ENCODE peak calls at places on chromosomes 6 and 20, in four cellular contexts. One of them, this sample, is unnamed.

GRCh38 chr6:155782320-155782730 is 326.7 kb upstream of the NOX3 start:
- DNase-seq in B cell: no peak
- DNase-seq in fibroblast of mammary gland: peak
- DNase-seq in dorsolateral prefrontal cortex: no peak
- DNase-seq in this sample: peak

GRCh38 chr20:34615477-34615876 is 57.0 kb downstream of the MAP1LC3A start:
- DNase-seq in B cell: no peak
- DNase-seq in fibroblast of mammary gland: peak
- DNase-seq in dorsolateral prefrontal cortex: no peak
- DNase-seq in this sample: peak

GRCh38 chr20:58843128-58843556 is 7.6 kb downstream of the GNAS-AS1 start:
- DNase-seq in B cell: no peak
- DNase-seq in fibroblast of mammary gland: no peak
- DNase-seq in dorsolateral prefrontal cortex: no peak
- DNase-seq in this sample: no peak

GRCh38 chr20:25118529-25118928 is 36.6 kb upstream of the VSX1 start:
- DNase-seq in B cell: no peak
- DNase-seq in fibroblast of mammary gland: no peak
- DNase-seq in dorsolateral prefrontal cortex: no peak
- DNase-seq in this sample: no peak

GRCh38 chr20:51156796-51157119 is 133.9 kb upstream of the KCNG1 start:
- DNase-seq in B cell: no peak
- DNase-seq in fibroblast of mammary gland: no peak
- DNase-seq in dorsolateral prefrontal cortex: no peak
- DNase-seq in this sample: no peak

GRCh38 chr20:46951405-46951804 is 56.8 kb downstream of the EYA2 start:
- DNase-seq in B cell: no peak
- DNase-seq in fibroblast of mammary gland: peak
- DNase-seq in dorsolateral prefrontal cortex: no peak
- DNase-seq in this sample: peak

GRCh38 chr20:5797843-5798462 is 47.8 kb downstream of the SHLD1 start:
- DNase-seq in B cell: peak
- DNase-seq in fibroblast of mammary gland: no peak
- DNase-seq in dorsolateral prefrontal cortex: no peak
- DNase-seq in this sample: no peak

GRCh38 chr6:3337521-3338350 is 79.0 kb downstream of the PSMG4 start:
- DNase-seq in B cell: peak
- DNase-seq in fibroblast of mammary gland: no peak
- DNase-seq in dorsolateral prefrontal cortex: no peak
- DNase-seq in this sample: peak

GRCh38 chr6:36758516-36759176 is 61.0 kb downstream of the RAB44 start:
- DNase-seq in B cell: no peak
- DNase-seq in fibroblast of mammary gland: no peak
- DNase-seq in dorsolateral prefrontal cortex: no peak
- DNase-seq in this sample: no peak

DNA sequence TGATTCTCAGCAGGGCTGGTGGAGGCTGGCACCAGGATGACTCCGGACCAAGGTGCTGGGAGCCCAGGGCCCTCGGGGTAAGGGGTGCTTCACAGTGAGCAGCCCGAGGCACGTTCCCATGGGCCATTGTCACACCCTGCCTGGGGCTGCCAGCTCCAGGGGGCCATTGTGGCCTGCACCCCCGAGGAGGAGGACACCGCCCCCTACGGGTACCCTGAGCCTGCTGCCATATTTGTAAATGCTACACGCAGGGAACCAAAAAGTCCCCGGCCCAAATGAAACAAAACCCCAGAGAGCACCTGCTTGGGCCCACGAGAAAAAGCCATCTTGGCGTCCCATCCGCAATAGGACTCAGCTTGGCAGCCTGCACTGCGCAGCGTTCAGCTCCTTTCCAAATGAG is 64.7 kb upstream of the GATA5 start:
- DNase-seq in B cell: no peak
- DNase-seq in fibroblast of mammary gland: no peak
- DNase-seq in dorsolateral prefrontal cortex: no peak
- DNase-seq in this sample: no peak
- TF ChIP-seq CTCF in B cell: no peak
- TF ChIP-seq CTCF in fibroblast of mammary gland: no peak
- TF ChIP-seq CTCF in dorsolateral prefrontal cortex: no peak
- TF ChIP-seq CTCF in this sample: no peak

GRCh38 chr20:43473058-43473704 is 15.5 kb downstream of the SRSF6 start:
- DNase-seq in B cell: no peak
- DNase-seq in fibroblast of mammary gland: no peak
- DNase-seq in dorsolateral prefrontal cortex: no peak
- DNase-seq in this sample: no peak
- TF ChIP-seq CTCF in B cell: no peak
- TF ChIP-seq CTCF in fibroblast of mammary gland: no peak
- TF ChIP-seq CTCF in dorsolateral prefrontal cortex: no peak
- TF ChIP-seq CTCF in this sample: peak

GRCh38 chr6:23176883-23177282 is 607.5 kb downstream of the HDGFL1 start:
- DNase-seq in B cell: no peak
- DNase-seq in fibroblast of mammary gland: no peak
- DNase-seq in dorsolateral prefrontal cortex: no peak
- DNase-seq in this sample: no peak
- TF ChIP-seq CTCF in B cell: no peak
- TF ChIP-seq CTCF in fibroblast of mammary gland: no peak
- TF ChIP-seq CTCF in dorsolateral prefrontal cortex: no peak
- TF ChIP-seq CTCF in this sample: no peak

DNA sequence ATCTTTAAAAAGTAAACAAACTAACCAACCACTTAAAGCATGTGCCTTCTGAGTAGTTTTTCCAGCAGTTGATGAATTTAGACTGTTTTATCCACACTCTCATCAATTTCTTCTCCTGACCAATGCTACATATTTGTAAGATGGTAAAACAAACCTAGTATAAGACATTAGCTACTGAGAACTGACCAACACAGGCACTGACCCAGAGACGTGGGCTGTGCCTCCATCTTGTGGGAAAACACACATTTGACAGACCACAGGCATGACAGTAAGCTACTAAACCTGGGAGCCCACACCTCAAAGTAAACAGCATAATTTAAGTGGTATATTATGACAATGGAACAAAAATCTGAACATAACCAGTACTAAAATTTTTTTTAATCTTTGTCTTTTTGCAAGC is 121.4 kb upstream of the NRSN1 start:
- DNase-seq in B cell: no peak
- DNase-seq in fibroblast of mammary gland: no peak
- DNase-seq in dorsolateral prefrontal cortex: no peak
- DNase-seq in this sample: no peak
- TF ChIP-seq CTCF in B cell: no peak
- TF ChIP-seq CTCF in fibroblast of mammary gland: no peak
- TF ChIP-seq CTCF in dorsolateral prefrontal cortex: no peak
- TF ChIP-seq CTCF in this sample: no peak

DNA sequence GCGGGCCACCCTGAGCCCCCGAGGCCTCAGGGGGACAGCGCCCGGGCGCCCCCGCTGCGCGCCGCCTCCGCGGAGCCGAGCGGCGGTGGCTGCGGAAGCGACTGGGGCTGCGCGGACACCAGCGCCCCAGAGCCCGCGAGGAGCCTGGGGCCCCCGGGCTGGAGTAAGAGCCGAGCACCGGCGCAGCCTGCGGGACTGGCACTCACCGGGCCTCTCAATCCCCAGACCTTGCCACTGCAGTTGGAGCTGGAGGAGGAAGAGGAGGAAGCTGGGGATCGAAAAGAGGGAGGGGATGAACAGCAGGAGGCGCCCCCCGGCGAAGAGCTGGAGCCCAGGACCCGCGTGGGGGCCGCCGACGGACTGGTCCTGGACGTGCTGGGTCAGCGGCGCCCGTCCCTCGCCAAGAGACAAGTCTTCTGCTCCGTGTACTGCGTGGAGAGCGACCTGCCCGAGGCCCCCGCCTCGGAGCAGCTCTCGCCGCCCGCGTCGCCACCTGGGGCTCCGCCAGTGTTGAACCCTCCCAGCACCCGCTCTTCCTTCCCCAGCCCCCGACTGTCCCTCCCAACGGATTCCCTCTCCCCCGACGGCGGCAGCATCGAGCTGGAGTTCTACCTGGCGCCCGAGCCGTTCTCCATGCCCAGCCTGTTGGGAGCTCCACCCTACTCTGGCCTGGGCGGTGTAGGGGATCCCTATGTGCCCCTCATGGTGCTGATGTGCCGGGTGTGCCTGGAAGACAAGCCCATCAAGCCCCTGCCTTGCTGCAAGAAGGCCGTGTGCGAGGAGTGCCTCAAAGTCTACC is 579 bp downstream of the RNF217 start:
- DNase-seq in B cell: no peak
- DNase-seq in fibroblast of mammary gland: no peak
- DNase-seq in dorsolateral prefrontal cortex: peak
- DNase-seq in this sample: peak
- TF ChIP-seq CTCF in B cell: no peak
- TF ChIP-seq CTCF in fibroblast of mammary gland: no peak
- TF ChIP-seq CTCF in dorsolateral prefrontal cortex: peak
- TF ChIP-seq CTCF in this sample: no peak

GRCh38 chr6:160442151-160442550 is 94.0 kb downstream of the SLC22A3 start:
- DNase-seq in B cell: no peak
- DNase-seq in fibroblast of mammary gland: no peak
- DNase-seq in dorsolateral prefrontal cortex: no peak
- DNase-seq in this sample: no peak
- TF ChIP-seq CTCF in B cell: no peak
- TF ChIP-seq CTCF in fibroblast of mammary gland: no peak
- TF ChIP-seq CTCF in dorsolateral prefrontal cortex: no peak
- TF ChIP-seq CTCF in this sample: no peak

DNA sequence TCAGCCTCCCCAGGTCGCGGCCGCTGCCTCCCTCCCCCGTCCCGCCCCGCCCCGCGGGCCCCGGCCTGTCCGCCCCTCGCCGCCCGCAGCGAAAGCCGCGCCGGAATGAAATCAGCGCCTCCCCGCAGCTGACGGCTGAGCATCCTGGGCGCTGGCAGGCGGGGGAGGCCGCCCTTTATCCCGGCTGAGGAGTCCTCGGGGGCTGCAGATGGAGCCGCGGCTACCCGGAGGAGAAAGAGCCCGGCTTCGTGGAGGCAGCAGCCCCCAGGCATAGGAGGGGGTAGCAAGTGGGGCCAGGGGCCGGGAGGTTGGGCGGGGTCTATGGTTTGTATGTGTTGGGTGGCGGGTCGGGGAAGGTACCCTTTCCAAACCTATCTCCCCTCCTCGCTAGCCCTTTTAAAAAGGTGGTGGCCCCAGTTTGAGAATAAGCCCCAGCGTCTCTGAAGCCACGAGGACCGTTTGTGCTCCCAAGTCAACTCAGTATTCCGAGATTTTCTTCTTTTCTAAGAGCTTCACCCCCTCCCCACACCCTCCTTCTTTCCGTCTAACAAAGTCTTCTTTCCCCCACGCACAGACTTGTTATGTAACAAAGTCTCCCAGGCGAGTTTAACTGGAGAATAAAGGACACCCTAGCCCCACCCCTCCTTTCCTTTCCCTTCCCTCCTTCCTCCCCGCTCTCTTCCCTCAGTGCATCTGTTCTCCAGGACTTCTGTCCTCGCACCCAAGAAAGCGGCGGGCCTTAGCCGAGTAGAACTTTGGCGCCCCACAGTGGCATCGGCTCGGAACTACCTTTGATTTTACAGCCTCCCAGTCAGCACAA is 11.0 kb downstream of the POU3F2 start:
- DNase-seq in B cell: no peak
- DNase-seq in fibroblast of mammary gland: peak
- DNase-seq in dorsolateral prefrontal cortex: peak
- DNase-seq in this sample: peak
- TF ChIP-seq CTCF in B cell: peak
- TF ChIP-seq CTCF in fibroblast of mammary gland: peak
- TF ChIP-seq CTCF in dorsolateral prefrontal cortex: peak
- TF ChIP-seq CTCF in this sample: peak

GRCh38 chr6:101386982-101387381 is 6.5 kb upstream of the GRIK2 start:
- DNase-seq in B cell: no peak
- DNase-seq in fibroblast of mammary gland: no peak
- DNase-seq in dorsolateral prefrontal cortex: no peak
- DNase-seq in this sample: peak
- TF ChIP-seq CTCF in B cell: no peak
- TF ChIP-seq CTCF in fibroblast of mammary gland: peak
- TF ChIP-seq CTCF in dorsolateral prefrontal cortex: no peak
- TF ChIP-seq CTCF in this sample: peak

GRCh38 chr6:108635505-108636226 is 74.9 kb downstream of the FOXO3 start:
- DNase-seq in B cell: no peak
- DNase-seq in fibroblast of mammary gland: no peak
- DNase-seq in dorsolateral prefrontal cortex: no peak
- DNase-seq in this sample: peak

GRCh38 chr6:108640104-108640503 is 79.4 kb downstream of the FOXO3 start:
- DNase-seq in B cell: no peak
- DNase-seq in fibroblast of mammary gland: no peak
- DNase-seq in dorsolateral prefrontal cortex: no peak
- DNase-seq in this sample: no peak

GRCh38 chr6:108643184-108643583 is 82.5 kb downstream of the FOXO3 start:
- DNase-seq in B cell: peak
- DNase-seq in fibroblast of mammary gland: no peak
- DNase-seq in dorsolateral prefrontal cortex: no peak
- DNase-seq in this sample: no peak

GRCh38 chr6:108637963-108638362 is 77.2 kb downstream of the FOXO3 start:
- DNase-seq in B cell: no peak
- DNase-seq in fibroblast of mammary gland: no peak
- DNase-seq in dorsolateral prefrontal cortex: no peak
- DNase-seq in this sample: no peak

GRCh38 chr6:108638993-108639392 is 78.3 kb downstream of the FOXO3 start:
- DNase-seq in B cell: no peak
- DNase-seq in fibroblast of mammary gland: no peak
- DNase-seq in dorsolateral prefrontal cortex: peak
- DNase-seq in this sample: no peak
- TF ChIP-seq CTCF in B cell: no peak
- TF ChIP-seq CTCF in fibroblast of mammary gland: no peak
- TF ChIP-seq CTCF in dorsolateral prefrontal cortex: no peak
- TF ChIP-seq CTCF in this sample: no peak

This sample was measured in epithelial cell of esophagus.